ENCODE peak calls at places on chromosomes 12 and 14, in seven cellular contexts. Z is sigmoid colon, N is PC-3, F is neuronal stem cell, C is cardiac muscle cell, L is AG04450, T is HL-60. W is an unnamed sample.

GRCh38 chr14:51236314-51236713 is 3.7 kb upstream of the TMX1 start:
- DNase-seq in N (peak; percentile 55), Z (no peak), T (peak; percentile 30), C (no peak), L (no peak), F (no peak), W (no peak)

GRCh38 chr12:115871714-115872113 is 405.8 kb downstream of the MED13L start:
- DNase-seq in L (no peak), N (peak; percentile 72), Z (no peak), T (no peak), F (peak; percentile 39), C (peak; percentile 47), W (no peak)

GRCh38 chr12:102371177-102371576 is 109.2 kb downstream of the IGF1 start:
- DNase-seq in L (no peak), T (no peak), Z (no peak), F (no peak), N (no peak), C (no peak), W (no peak)

GRCh38 chr14:28651148-28651547 is 115.4 kb upstream of the FOXG1 start:
- DNase-seq in Z (no peak), T (no peak), L (no peak), N (peak; percentile 60), F (no peak), C (no peak), W (no peak)

GRCh38 chr14:78606111-78606510 is 435.9 kb downstream of the NRXN3 start:
- DNase-seq in T (no peak), L (no peak), C (no peak), N (no peak), F (no peak), Z (no peak), W (peak; percentile 10)

GRCh38 chr14:79017561-79017960 is 847.4 kb downstream of the NRXN3 start:
- DNase-seq in L (no peak), C (no peak), N (no peak), Z (no peak), F (no peak), T (no peak), W (no peak)

GRCh38 chr12:111248221-111248620 is 120.7 kb downstream of the PHETA1 start:
- DNase-seq in L (no peak), T (peak; percentile 97), C (peak; percentile 28), F (no peak), Z (no peak), N (peak; percentile 73), W (no peak)

GRCh38 chr12:29709056-29709455 is 74.7 kb downstream of the TMTC1 start:
- DNase-seq in N (no peak), T (no peak), C (no peak), F (no peak), L (no peak), Z (no peak), W (no peak)

GRCh38 chr12:25958254-25959068 is at the start of gene RASSF8:
- DNase-seq in Z (peak; percentile 88), L (peak; percentile 21), C (peak; percentile 93), T (no peak), F (peak; percentile 81), N (peak; percentile 90), W (no peak)

GRCh38 chr12:49838973-49839633 is 3.8 kb downstream of the BCDIN3D start:
- DNase-seq in Z (no peak), C (peak; percentile 51), T (peak; percentile 61), F (no peak), L (no peak), N (peak; percentile 60), W (no peak)
- H3K27me3 ChIP-seq in Z (no peaks in the 10 kb centered on the region), C (no peaks in the 10 kb centered on the region), T (no peaks in the 10 kb centered on the region), F (no peaks in the 10 kb centered on the region), L (no peaks in the 10 kb centered on the region), N (no peaks in the 10 kb centered on the region), W (no peaks in the 10 kb centered on the region)

DNA sequence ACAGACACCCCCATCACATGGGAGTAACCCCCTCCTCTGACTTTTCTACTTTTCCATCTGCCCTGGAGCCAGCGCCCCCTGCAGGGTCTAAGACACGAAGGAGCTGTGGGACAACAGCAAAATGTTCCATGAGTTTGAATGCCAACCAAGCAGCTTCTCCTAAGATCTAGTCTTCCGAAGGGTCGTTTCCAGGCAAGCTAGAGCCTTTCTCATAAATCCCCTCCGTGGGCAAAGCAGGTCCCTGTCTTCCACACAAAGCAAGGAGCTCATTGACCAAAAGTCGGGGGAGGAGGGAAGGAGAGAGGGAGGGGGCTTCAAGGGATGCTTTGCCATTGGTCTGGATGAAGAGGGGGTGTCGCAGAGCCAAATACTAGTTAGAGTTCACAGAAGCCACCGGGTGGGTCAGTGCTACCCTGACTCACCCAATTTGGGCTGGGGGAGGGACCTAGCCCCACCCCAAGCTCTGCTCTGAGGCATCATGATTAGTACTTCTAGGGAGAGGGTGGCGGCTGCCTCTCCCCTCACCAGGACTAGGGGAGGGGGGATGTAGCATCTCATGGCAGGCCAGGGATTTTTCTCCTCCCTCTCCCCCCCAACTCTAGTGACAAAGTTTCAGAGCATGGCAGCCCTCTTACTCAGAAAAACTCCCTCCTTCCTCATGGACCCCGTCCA is 1.6 kb downstream of the MSI1 start:
- DNase-seq in Z (no peak), C (peak; percentile 62), T (no peak), N (no peak), F (peak; percentile 49), L (no peak), W (no peak)
- H3K27me3 ChIP-seq in Z (peaks cover 44% of the 10 kb centered on the region), C (no peaks in the 10 kb centered on the region), T (peaks cover 54% of the 10 kb centered on the region), N (peaks cover 45% of the 10 kb centered on the region), F (no peaks in the 10 kb centered on the region), L (peaks cover 82% of the 10 kb centered on the region), W (peaks cover 23% of the 10 kb centered on the region)

DNA sequence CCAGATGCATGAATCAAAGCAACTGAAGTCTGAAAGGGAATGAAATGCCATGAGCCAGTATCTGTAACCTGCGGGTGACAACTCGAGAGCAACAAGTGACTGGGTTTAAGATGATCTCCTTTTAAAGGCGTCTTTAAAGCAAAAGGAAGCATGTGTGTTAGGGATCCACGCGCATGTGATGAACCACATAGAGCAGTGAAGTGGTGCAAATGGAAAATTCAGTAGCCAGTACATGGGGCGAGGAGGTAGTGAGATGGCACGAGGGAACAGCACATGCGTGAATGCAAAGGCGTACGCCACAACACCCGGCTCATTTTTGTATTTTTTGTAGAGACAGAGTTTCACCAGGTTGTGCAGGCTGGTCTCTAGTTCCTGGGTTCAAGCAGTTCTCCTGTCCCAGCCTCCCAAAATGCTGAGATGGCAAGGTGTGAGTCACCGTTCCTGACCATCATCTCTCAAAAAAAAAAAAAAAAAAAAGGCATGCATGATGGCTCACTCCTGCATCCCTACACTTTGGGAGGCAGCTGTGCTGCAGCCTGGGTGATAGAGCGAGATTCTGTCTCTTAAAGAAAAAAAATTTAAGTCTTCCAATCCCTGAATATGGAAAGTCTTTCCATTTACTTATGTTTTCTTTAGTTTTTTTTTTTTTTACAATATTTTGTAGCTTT is 24.6 kb upstream of the BCL7A start:
- DNase-seq in F (no peak), C (peak; percentile 55), Z (no peak), L (no peak), N (peak; percentile 44), T (no peak), W (no peak)
- H3K27me3 ChIP-seq in F (no peaks in the 10 kb centered on the region), C (no peaks in the 10 kb centered on the region), Z (no peaks in the 10 kb centered on the region), L (no peaks in the 10 kb centered on the region), N (no peaks in the 10 kb centered on the region), T (no peaks in the 10 kb centered on the region), W (no peaks in the 10 kb centered on the region)

GRCh38 chr12:1630827-1631591 is 2.0 kb downstream of the WNT5B start:
- DNase-seq in C (peak; percentile 60), N (no peak), T (no peak), Z (no peak), F (no peak), L (no peak), W (no peak)

GRCh38 chr12:1632702-1633101 is 3.7 kb downstream of the WNT5B start:
- DNase-seq in Z (no peak), T (peak; percentile 32), F (no peak), L (no peak), N (no peak), C (no peak), W (no peak)

GRCh38 chr12:1628671-1629337 is at the start of gene WNT5B:
- DNase-seq in N (no peak), L (no peak), T (no peak), F (no peak), C (peak; percentile 55), Z (no peak), W (no peak)

GRCh38 chr12:1629338-1630080 is 478 bp downstream of the WNT5B start:
- DNase-seq in L (no peak), N (no peak), T (peak; percentile 42), F (peak; percentile 20), Z (no peak), C (peak; percentile 38), W (no peak)

GRCh38 chr12:1630081-1630826 is 1.2 kb downstream of the WNT5B start:
- DNase-seq in N (peak; percentile 36), T (peak; percentile 17), Z (peak; percentile 82), C (peak; percentile 47), F (no peak), L (no peak), W (no peak)
- H3K27me3 ChIP-seq in N (peaks cover 14% of the 10 kb centered on the region), T (peaks cover 7% of the 10 kb centered on the region), Z (no peaks in the 10 kb centered on the region), C (peaks cover 9% of the 10 kb centered on the region), F (peaks cover 25% of the 10 kb centered on the region), L (no peaks in the 10 kb centered on the region), W (peaks cover 19% of the 10 kb centered on the region)